ENCODE peak calls at places on chromosomes 12 and 14, in eight cellular contexts. W is cardiac fibroblast; R is GM13977; X is astrocyte of the spinal cord; A is PC-3; Z is GM20000; H is hepatocyte; K is CD4-positive, alpha-beta T cell. T is an unnamed sample.

GRCh38 chr14:95156153-95156764 is 1.1 kb downstream of the DICER1 start:
- DNase-seq in R (peak; percentile 17), W (peak; percentile 21), Z (peak; percentile 9), A (peak; percentile 6), H (no peak), X (peak; percentile 28), K (no peak), T (peak; percentile 36)

GRCh38 chr12:69555461-69555860 is 29.8 kb upstream of the CCT2 start:
- DNase-seq in X (peak; percentile 83), Z (no peak), H (no peak), R (no peak), W (peak; percentile 33), K (no peak), A (peak; percentile 87), T (peak; percentile 19)

GRCh38 chr12:68290126-68290525 is 36.7 kb upstream of the IL22 start:
- DNase-seq in Z (peak; percentile 60), K (no peak), X (peak; percentile 52), R (peak; percentile 13), W (no peak), A (no peak), H (no peak), T (no peak)

GRCh38 chr12:47361389-47362031 is 281.8 kb upstream of the AMIGO2 start:
- DNase-seq in H (no peak), X (no peak), R (no peak), A (no peak), Z (peak; percentile 30), W (no peak), K (peak; percentile 43), T (peak; percentile 52)

GRCh38 chr14:37969511-37969979 is 238.2 kb upstream of the SSTR1 start:
- DNase-seq in X (no peak), A (no peak), Z (no peak), W (no peak), H (peak; percentile 34), R (no peak), K (no peak), T (no peak)

GRCh38 chr12:1491983-1492697 is 102.2 kb downstream of the FBXL14 start:
- DNase-seq in H (no peak), R (no peak), A (no peak), K (no peak), X (no peak), Z (no peak), W (no peak), T (no peak)

GRCh38 chr12:50901685-50902113 is 50.6 kb upstream of the HIGD1C start:
- DNase-seq in W (no peak), R (no peak), A (no peak), Z (no peak), K (no peak), H (no peak), X (no peak), T (no peak)

GRCh38 chr12:67782573-67782972 is 134.0 kb downstream of the DYRK2 start:
- DNase-seq in R (no peak), A (no peak), Z (no peak), H (no peak), X (no peak), W (no peak), K (no peak), T (no peak)

GRCh38 chr12:25249951-25250738 is 584 bp downstream of the KRAS start:
- DNase-seq in K (peak; percentile 42), A (no peak), Z (peak; percentile 74), R (peak; percentile 67), X (peak; percentile 15), H (peak; percentile 68), W (peak; percentile 23), T (peak; percentile 26)

GRCh38 chr12:55729592-55730446 is 1.0 kb upstream of the CD63 start:
- DNase-seq in H (peak; percentile 94), A (peak; percentile 93), Z (peak; percentile 86), W (peak; percentile 96), X (peak; percentile 73), K (peak; percentile 43), R (peak; percentile 87), T (peak; percentile 93)

GRCh38 chr12:70788774-70789173 is 131.8 kb downstream of the PTPRR start:
- DNase-seq in Z (no peak), X (no peak), W (no peak), K (no peak), H (no peak), A (no peak), R (no peak), T (no peak)

GRCh38 chr12:119695034-119695433 is 27.1 kb downstream of the PRKAB1 start:
- DNase-seq in H (no peak), A (peak; percentile 32), X (no peak), R (no peak), Z (no peak), K (no peak), W (peak; percentile 21), T (peak; percentile 18)
- TF ChIP-seq CTCF in H (peak; percentile 51), A (peak; percentile 70), X (peak; percentile 74), R (peak; percentile 41), Z (no peak), K (peak; percentile 24), W (peak; percentile 56), T (peak; percentile 20)

GRCh38 chr12:6618483-6618882 is 11.3 kb upstream of the CHD4 start:
- DNase-seq in R (no peak), W (no peak), H (no peak), K (no peak), X (no peak), Z (no peak), A (no peak), T (no peak)

GRCh38 chr12:6615802-6616201 is 8.6 kb upstream of the CHD4 start:
- DNase-seq in H (no peak), Z (no peak), A (no peak), W (no peak), K (no peak), X (no peak), R (no peak), T (no peak)

GRCh38 chr12:6614513-6615177 is 7.5 kb upstream of the CHD4 start:
- DNase-seq in K (no peak), W (no peak), Z (no peak), R (no peak), A (no peak), H (peak; percentile 46), X (peak; percentile 14), T (no peak)

GRCh38 chr12:6620885-6621274 is 13.7 kb upstream of the CHD4 start:
- DNase-seq in Z (no peak), K (no peak), H (no peak), A (no peak), X (no peak), R (peak; percentile 40), W (no peak), T (no peak)

DNA sequence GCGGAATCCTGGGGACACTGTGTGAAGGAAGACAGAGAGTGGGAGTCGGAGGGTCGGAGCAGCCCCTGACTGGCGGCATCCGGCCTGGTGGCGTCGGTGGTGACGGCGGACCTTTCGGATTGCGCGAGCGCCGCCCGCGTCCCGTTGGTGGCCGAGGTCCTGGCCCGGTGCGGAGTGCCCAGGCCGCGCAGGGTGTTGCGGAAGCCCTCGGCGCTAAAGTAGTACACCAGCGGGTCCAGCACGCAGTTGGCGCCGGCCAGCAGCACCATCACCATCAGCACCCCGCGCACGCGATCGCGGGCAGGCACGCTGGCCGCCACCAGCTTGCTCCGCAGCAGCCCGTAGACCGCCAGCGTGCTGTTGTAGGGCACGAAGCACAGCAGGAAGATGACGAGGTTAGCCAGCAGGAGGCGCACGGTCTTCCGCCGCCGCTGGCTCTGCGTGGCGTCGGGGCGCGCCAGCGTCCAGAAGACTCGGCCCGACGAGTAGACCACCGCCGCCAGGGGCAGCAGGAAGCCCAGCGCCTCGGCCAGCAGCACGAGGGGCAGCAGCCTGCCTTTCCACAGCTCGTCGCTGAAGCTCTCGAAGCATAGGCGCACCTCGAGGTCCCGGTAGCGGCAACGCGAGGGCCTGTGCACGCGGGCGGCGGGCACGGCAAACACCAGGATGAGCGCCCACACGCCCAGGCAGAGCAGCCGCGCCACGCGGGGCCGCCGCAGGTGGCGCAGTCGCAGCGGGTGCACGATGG is 13.1 kb upstream of the CHD4 start:
- DNase-seq in K (peak; percentile 49), Z (no peak), W (peak; percentile 72), H (peak; percentile 66), R (peak; percentile 76), A (no peak), X (peak; percentile 62), T (no peak)
- TF ChIP-seq CTCF in K (peak; percentile 75), Z (no peak), W (peak; percentile 62), H (peak; percentile 50), R (peak; percentile 51), A (no peak), X (peak; percentile 53), T (no peak)

GRCh38 chr12:19222566-19222965 is 93.0 kb downstream of the PLEKHA5 start:
- DNase-seq in X (no peak), Z (no peak), A (no peak), H (no peak), W (no peak), R (no peak), K (no peak), T (no peak)

GRCh38 chr12:19224746-19225145 is 95.2 kb downstream of the PLEKHA5 start:
- DNase-seq in R (no peak), W (no peak), X (no peak), H (no peak), K (no peak), Z (no peak), A (no peak), T (no peak)

GRCh38 chr12:19220861-19221466 is 91.4 kb downstream of the PLEKHA5 start:
- DNase-seq in Z (no peak), X (peak; percentile 86), W (peak; percentile 77), K (no peak), R (no peak), A (peak; percentile 67), H (no peak), T (peak; percentile 60)

GRCh38 chr12:19223695-19224094 is 94.2 kb downstream of the PLEKHA5 start:
- DNase-seq in X (peak; percentile 82), W (peak; percentile 75), A (no peak), H (no peak), Z (no peak), R (no peak), K (no peak), T (no peak)

GRCh38 chr12:19223018-19223417 is 93.5 kb downstream of the PLEKHA5 start:
- DNase-seq in H (no peak), X (no peak), A (peak; percentile 46), R (no peak), W (no peak), K (no peak), Z (no peak), T (peak; percentile 47)
- TF ChIP-seq CTCF in H (no peak), X (peak; percentile 10), A (peak; percentile 55), R (no peak), W (no peak), K (no peak), Z (no peak), T (peak; percentile 31)

GRCh38 chr12:115132906-115133305 is 448.9 kb upstream of the TBX3 start:
- DNase-seq in A (no peak), K (no peak), Z (no peak), X (no peak), W (no peak), R (no peak), H (no peak), T (no peak)

GRCh38 chr12:115135800-115136211 is 451.8 kb upstream of the TBX3 start:
- DNase-seq in R (no peak), X (peak; percentile 54), A (no peak), K (no peak), H (peak; percentile 50), W (peak; percentile 84), Z (no peak), T (peak; percentile 8)

GRCh38 chr12:115140981-115141380 is 457.0 kb upstream of the TBX3 start:
- DNase-seq in K (no peak), H (no peak), W (no peak), R (no peak), X (no peak), Z (no peak), A (no peak), T (no peak)

GRCh38 chr12:115134298-115134697 is 450.3 kb upstream of the TBX3 start:
- DNase-seq in H (no peak), X (no peak), R (no peak), A (no peak), W (no peak), K (no peak), Z (no peak), T (no peak)

GRCh38 chr12:115137812-115138521 is 454.0 kb upstream of the TBX3 start:
- DNase-seq in R (no peak), X (no peak), A (no peak), K (no peak), H (no peak), W (no peak), Z (no peak), T (no peak)
- TF ChIP-seq CTCF in R (no peak), X (no peak), A (no peak), K (no peak), H (no peak), W (no peak), Z (no peak), T (no peak)

T was measured in MCF 10A.